ENCODE peak calls at places on chromosomes 3 and 15, in four cellular contexts. W, C, N and D are unnamed samples.

GRCh38 chr15:98513428-98513991 is 134.8 kb upstream of the IGF1R start:
- DNase-seq in W (no peak), C (no peak), N (no peak), D (no peak)

GRCh38 chr15:77907824-77908751 is 169.4 kb downstream of the TBC1D2B start:
- DNase-seq in W (peak; percentile 39), C (peak; percentile 83), N (peak; percentile 18), D (peak; percentile 19)

GRCh38 chr3:197181751-197182150 is 116.7 kb downstream of the DLG1 start:
- DNase-seq in W (peak; percentile 47), C (no peak), N (peak; percentile 72), D (no peak)

GRCh38 chr3:54949491-54950044 is 21.7 kb upstream of the LRTM1 start:
- DNase-seq in W (no peak), C (no peak), N (no peak), D (no peak)

GRCh38 chr3:40989141-40990061 is 209.9 kb upstream of the CTNNB1 start:
- DNase-seq in W (no peak), C (no peak), N (no peak), D (no peak)

GRCh38 chr3:37466660-37467359 is 292.4 kb upstream of the LRRFIP2 start:
- DNase-seq in W (no peak), C (no peak), N (no peak), D (no peak)

GRCh38 chr3:27610800-27611199 is 111.3 kb downstream of the EOMES start:
- DNase-seq in W (no peak), C (no peak), N (no peak), D (no peak)

GRCh38 chr15:68550498-68551295 is 28.1 kb upstream of the CORO2B start:
- DNase-seq in W (peak; percentile 16), C (peak; percentile 92), N (peak; percentile 44), D (no peak)

GRCh38 chr3:151751161-151751560 is 17.4 kb downstream of the AADACL2 start:
- DNase-seq in W (peak; percentile 22), C (no peak), N (peak; percentile 36), D (no peak)

GRCh38 chr15:85333132-85333831 is 47.1 kb upstream of the AKAP13 start:
- DNase-seq in W (peak; percentile 98), C (no peak), N (peak; percentile 96), D (no peak)

GRCh38 chr3:9750556-9751411 is 1.0 kb downstream of the OGG1 start:
- DNase-seq in W (peak; percentile 24), C (peak; percentile 83), N (peak; percentile 38), D (no peak)

GRCh38 chr15:100682468-100682867 is 80.1 kb downstream of the ASB7 start:
- DNase-seq in W (no peak), C (no peak), N (no peak), D (no peak)

GRCh38 chr15:94004697-94005096 is 226.7 kb upstream of the MCTP2 start:
- DNase-seq in W (no peak), C (peak; percentile 55), N (no peak), D (no peak)

GRCh38 chr15:64809649-64810498 is 15.6 kb downstream of the PIF1 start:
- DNase-seq in W (peak; percentile 27), C (peak; percentile 92), N (peak; percentile 66), D (no peak)

GRCh38 chr3:33139996-33140395 is 26.2 kb downstream of the CRTAP start:
- DNase-seq in W (peak; percentile 63), C (no peak), N (peak; percentile 54), D (no peak)

GRCh38 chr15:60682115-60682514 is 203.2 kb upstream of the ICE2 start:
- DNase-seq in W (peak; percentile 56), C (no peak), N (peak; percentile 78), D (peak; percentile 12)

GRCh38 chr3:128781164-128781563 is 55.2 kb downstream of the RAB7A start:
- DNase-seq in W (no peak), C (no peak), N (no peak), D (no peak)

GRCh38 chr15:69232144-69232543 is 66.6 kb upstream of the PAQR5 start:
- DNase-seq in W (peak; percentile 0), C (no peak), N (peak; percentile 7), D (no peak)

GRCh38 chr3:49244589-49245205 is 32.3 kb downstream of the C3orf62 start:
- DNase-seq in W (no peak), C (peak; percentile 44), N (peak; percentile 10), D (no peak)

GRCh38 chr15:64089553-64090280 is 3.9 kb downstream of the CIAO2A start:
- DNase-seq in W (no peak), C (no peak), N (no peak), D (no peak)

GRCh38 chr3:150149651-150150051 is 179.0 kb upstream of the PFN2 start:
- DNase-seq in W (peak; percentile 82), C (no peak), N (peak; percentile 93), D (no peak)

GRCh38 chr3:15899438-15899837 is 101.7 kb upstream of the ANKRD28 start:
- DNase-seq in W (peak; percentile 98), C (no peak), N (peak; percentile 85), D (peak; percentile 41)

GRCh38 chr3:189167027-189167766 is 4.6 kb upstream of the TPRG1 start:
- DNase-seq in W (no peak), C (peak; percentile 78), N (no peak), D (peak; percentile 29)

DNA sequence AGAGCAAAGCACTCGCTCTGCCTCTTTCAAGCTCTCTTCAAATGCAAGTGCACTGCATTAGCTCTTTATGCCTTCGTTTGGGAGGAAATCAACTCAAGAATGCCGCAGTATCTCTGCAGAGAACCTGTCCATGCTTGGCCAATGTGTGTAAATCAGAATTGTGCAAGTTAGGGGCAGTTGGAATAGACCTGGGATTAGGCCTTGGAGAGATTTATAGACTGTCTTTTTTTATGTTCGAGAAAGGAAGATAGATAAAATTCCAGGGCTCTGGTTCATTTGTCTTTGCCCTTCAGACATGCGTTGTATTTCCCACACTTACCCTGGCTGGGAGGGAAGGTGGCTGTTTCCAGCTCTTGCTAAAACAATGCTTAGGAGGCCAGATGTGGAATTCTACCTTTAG is 163.7 kb downstream of the MOBP start:
- DNase-seq in W (no peak), C (no peak), N (no peak), D (no peak)
- H3K4me3 ChIP-seq in W (no peak overlapping the region), C (no peak overlapping the region), N (no peak overlapping the region), D (no peak overlapping the region)

GRCh38 chr3:51397389-51397788 is 6.3 kb downstream of the RBM15B start:
- DNase-seq in W (no peak), C (peak; percentile 10), N (no peak), D (no peak)

GRCh38 chr3:51393564-51393963 is 2.5 kb downstream of the RBM15B start:
- DNase-seq in W (no peak), C (no peak), N (no peak), D (no peak)

GRCh38 chr3:51394541-51394940 is 3.5 kb downstream of the RBM15B start:
- DNase-seq in W (no peak), C (no peak), N (no peak), D (no peak)

GRCh38 chr3:51396401-51396800 is 5.3 kb downstream of the RBM15B start:
- DNase-seq in W (no peak), C (peak; percentile 9), N (no peak), D (no peak)

GRCh38 chr3:51395493-51396213 is 4.6 kb downstream of the RBM15B start:
- DNase-seq in W (no peak), C (no peak), N (peak; percentile 15), D (no peak)
- H3K36me3 ChIP-seq in W (peaks cover 36% of the 10 kb centered on the region), C (no peaks in the 10 kb centered on the region), N (peaks cover 56% of the 10 kb centered on the region), D (peaks cover 9% of the 10 kb centered on the region)

GRCh38 chr15:90598053-90598577 is 68.4 kb downstream of the CRTC3 start:
- DNase-seq in W (no peak), C (peak; percentile 84), N (no peak), D (no peak)
- TF ChIP-seq CTCF in W (no peak), C (peak; percentile 35), N (peak; percentile 1), D (no peak)

DNA sequence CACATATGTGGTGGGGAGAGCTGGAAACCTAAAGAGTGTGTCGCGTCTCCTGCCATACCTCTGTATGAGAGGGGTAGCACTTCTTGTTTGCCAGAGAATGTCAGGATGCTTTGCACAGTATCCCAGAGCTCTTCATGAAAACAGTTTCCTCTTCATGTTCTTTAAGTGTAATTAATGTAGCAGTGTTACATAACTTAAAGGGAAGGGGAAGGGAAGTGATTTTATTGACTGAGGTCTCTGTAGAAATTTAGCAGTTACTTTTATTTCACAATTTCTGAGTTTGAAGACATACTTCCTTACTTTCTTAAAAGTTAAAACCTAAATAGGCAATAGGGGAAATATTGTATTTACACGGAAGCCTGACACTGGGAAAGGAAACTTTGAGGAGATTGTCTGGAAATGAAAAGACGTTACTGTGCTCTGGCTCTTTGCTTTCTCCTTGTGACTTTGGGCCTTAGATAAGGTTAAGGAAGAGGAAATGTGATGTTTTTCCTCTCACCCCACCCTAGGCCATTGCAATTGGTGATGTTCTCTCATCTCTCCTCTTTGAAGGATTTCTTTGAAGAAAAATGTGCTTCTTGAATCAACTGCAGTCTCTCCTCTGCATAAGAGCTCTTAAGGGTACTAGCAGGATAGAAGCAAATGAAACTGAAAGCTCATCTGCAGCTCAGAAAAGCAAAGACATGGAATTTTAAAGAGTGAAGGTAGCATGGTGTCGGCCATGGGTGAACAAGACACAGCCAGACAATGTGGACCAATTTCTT is 6.0 kb downstream of the NXPE3 start:
- DNase-seq in W (no peak), C (no peak), N (no peak), D (no peak)
- H3K4me3 ChIP-seq in W (no peak overlapping the region), C (no peak overlapping the region), N (no peak overlapping the region), D (no peak overlapping the region)

DNA sequence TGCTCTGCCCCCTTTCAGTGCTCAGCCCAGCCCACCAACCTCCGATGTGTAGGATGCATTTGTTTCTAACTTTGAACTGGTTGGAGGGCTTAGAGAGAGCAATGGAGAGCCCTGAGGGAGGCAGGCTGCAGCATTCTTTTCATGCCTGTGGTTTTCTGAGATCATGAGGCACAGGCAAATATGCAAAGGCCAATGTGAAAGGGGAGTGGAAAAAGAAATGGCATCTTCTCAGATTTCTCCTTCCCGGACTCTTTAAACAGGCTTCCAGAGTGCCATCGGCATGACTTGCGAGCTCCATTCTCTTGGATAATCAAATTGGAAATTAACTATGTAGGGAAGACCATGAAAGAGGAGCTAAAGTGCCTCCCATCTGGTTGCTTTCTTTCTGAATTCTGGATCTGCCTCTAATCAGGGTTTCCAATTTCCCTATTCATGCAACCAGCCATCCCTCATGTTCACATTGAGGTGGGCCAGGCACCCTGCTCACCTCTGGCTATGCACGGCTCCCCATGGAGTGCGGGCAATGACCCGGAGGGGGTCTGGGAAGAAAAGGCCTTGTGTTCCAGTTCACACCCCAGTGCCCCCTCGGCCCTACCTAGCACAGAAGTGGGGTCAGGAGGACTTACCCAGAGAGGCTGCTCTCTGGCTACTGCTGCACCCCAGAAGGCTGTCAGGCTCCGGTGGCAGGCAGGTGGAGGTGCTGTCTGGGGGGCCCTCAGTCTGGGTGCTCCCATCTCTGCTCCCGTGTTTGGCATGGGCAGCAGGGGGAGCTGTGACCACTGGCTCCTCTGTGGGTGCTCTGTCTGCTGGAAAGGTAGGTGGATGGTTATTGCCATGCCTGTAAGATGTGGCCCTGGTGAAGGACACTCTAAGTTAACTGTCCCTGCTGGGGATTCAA is 16.1 kb downstream of the AMOTL2 start:
- DNase-seq in W (peak; percentile 98), C (peak; percentile 46), N (peak; percentile 96), D (peak; percentile 94)
- H3K36me3 ChIP-seq in W (peaks cover 80% of the 10 kb centered on the region), C (no peaks in the 10 kb centered on the region), N (peaks cover 86% of the 10 kb centered on the region), D (peaks cover 19% of the 10 kb centered on the region)

GRCh38 chr3:170057550-170057949 is 19.8 kb downstream of the GPR160 start:
- DNase-seq in W (no peak), C (peak; percentile 40), N (no peak), D (no peak)

GRCh38 chr3:170052398-170052797 is 14.6 kb downstream of the GPR160 start:
- DNase-seq in W (no peak), C (no peak), N (no peak), D (no peak)

GRCh38 chr3:170056710-170057454 is 19.1 kb downstream of the GPR160 start:
- DNase-seq in W (no peak), C (no peak), N (no peak), D (no peak)

GRCh38 chr3:170055209-170055608 is 17.4 kb downstream of the GPR160 start:
- DNase-seq in W (peak; percentile 46), C (no peak), N (peak; percentile 51), D (peak; percentile 88)

GRCh38 chr3:170054204-170054603 is 16.4 kb downstream of the GPR160 start:
- DNase-seq in W (no peak), C (no peak), N (no peak), D (no peak)
- TF ChIP-seq CTCF in W (no peak), C (peak; percentile 43), N (peak; percentile 27), D (peak; percentile 44)